ENCODE peak calls at places on chromosome 4, in four cellular contexts. J is HCT116, M is Peyer's patch, O is sigmoid colon. N is an unnamed sample. For H3K9me3 and H3K27me3, the result is how much of the 10 kb centered on the place peaks cover.

GRCh38 chr4:71136071-71136470 is 142.6 kb downstream of the DCK start:
- DNase-seq in J (no peak), M (no peak), O (no peak), N (no peak)

GRCh38 chr4:166838975-166839614 is 395.2 kb downstream of the SPOCK3 start:
- DNase-seq in J (no peak), M (no peak), O (no peak), N (no peak)

GRCh38 chr4:37737456-37737855 is 51.3 kb upstream of the RELL1 start:
- DNase-seq in J (no peak), M (no peak), O (no peak), N (no peak)

GRCh38 chr4:4260185-4260751 is 12.2 kb upstream of the TMEM128 start:
- DNase-seq in J (peak), M (no peak), O (no peak), N (no peak)

GRCh38 chr4:158722291-158722916 is 792 bp downstream of the PPID start:
- DNase-seq in J (no peak), M (no peak), O (no peak), N (no peak)

GRCh38 chr4:2843909-2844584 is 403 bp downstream of the ADD1 start:
- DNase-seq in J (no peak), M (peak), O (peak), N (peak)

GRCh38 chr4:95637047-95637600 is 88.4 kb upstream of the UNC5C start:
- DNase-seq in J (no peak), M (no peak), O (no peak), N (no peak)

GRCh38 chr4:18390655-18391369 is 369.3 kb upstream of the LCORL start:
- DNase-seq in J (peak), M (no peak), O (no peak), N (no peak)

GRCh38 chr4:69194166-69194565 is 20.4 kb downstream of the UGT2B11 start:
- DNase-seq in J (no peak), M (no peak), O (no peak), N (no peak)

GRCh38 chr4:109631709-109632108 is 71.5 kb downstream of the CASP6 start:
- DNase-seq in J (no peak), M (no peak), O (no peak), N (no peak)

GRCh38 chr4:1881709-1882108 is 10.5 kb downstream of the NSD2 start:
- DNase-seq in J (no peak), M (no peak), O (no peak), N (no peak)

GRCh38 chr4:1880332-1880731 is 9.1 kb downstream of the NSD2 start:
- DNase-seq in J (no peak), M (no peak), O (no peak), N (no peak)

GRCh38 chr4:8333726-8334460 is 64.3 kb downstream of the HTRA3 start:
- DNase-seq in J (no peak), M (peak), O (peak), N (no peak)

GRCh38 chr4:82049294-82049693 is 324.5 kb downstream of the HNRNPD start:
- DNase-seq in J (no peak), M (no peak), O (no peak), N (no peak)

GRCh38 chr4:16082424-16083216 is 1.2 kb downstream of the PROM1 start:
- DNase-seq in J (no peak), M (peak), O (no peak), N (peak)

GRCh38 chr4:78684196-78685079 is 91.7 kb upstream of the BMP2K start:
- DNase-seq in J (no peak), M (no peak), O (no peak), N (no peak)

GRCh38 chr4:172356002-172356401 is 542.8 kb downstream of the GALNTL6 start:
- DNase-seq in J (no peak), M (no peak), O (no peak), N (no peak)

GRCh38 chr4:78296261-78296660 is 239.1 kb downstream of the FRAS1 start:
- DNase-seq in J (no peak), M (no peak), O (no peak), N (no peak)

GRCh38 chr4:161696957-161697356 is 466.8 kb downstream of the FSTL5 start:
- DNase-seq in J (no peak), M (no peak), O (no peak), N (no peak)

GRCh38 chr4:13778367-13778766 is 150.8 kb upstream of the BOD1L1 start:
- DNase-seq in J (no peak), M (no peak), O (no peak), N (no peak)

GRCh38 chr4:143986173-143986572 is 33.0 kb downstream of the GYPB start:
- DNase-seq in J (no peak), M (no peak), O (no peak), N (no peak)

GRCh38 chr4:88144866-88145300 is 13.6 kb downstream of the ABCG2 start:
- DNase-seq in J (no peak), M (no peak), O (no peak), N (no peak)

GRCh38 chr4:2042947-2043395 is 16.2 kb upstream of the NAT8L start:
- DNase-seq in J (no peak), M (peak), O (no peak), N (no peak)

GRCh38 chr4:151540728-151541437 is 131.9 kb downstream of the FHIP1A start:
- DNase-seq in J (peak), M (peak), O (no peak), N (no peak)

GRCh38 chr4:6986781-6987565 is 56.2 kb upstream of the TADA2B start:
- DNase-seq in J (peak), M (peak), O (peak), N (peak)
- TF ChIP-seq POLR2A in J (no peak), M (peak), O (peak), N (peak)

DNA sequence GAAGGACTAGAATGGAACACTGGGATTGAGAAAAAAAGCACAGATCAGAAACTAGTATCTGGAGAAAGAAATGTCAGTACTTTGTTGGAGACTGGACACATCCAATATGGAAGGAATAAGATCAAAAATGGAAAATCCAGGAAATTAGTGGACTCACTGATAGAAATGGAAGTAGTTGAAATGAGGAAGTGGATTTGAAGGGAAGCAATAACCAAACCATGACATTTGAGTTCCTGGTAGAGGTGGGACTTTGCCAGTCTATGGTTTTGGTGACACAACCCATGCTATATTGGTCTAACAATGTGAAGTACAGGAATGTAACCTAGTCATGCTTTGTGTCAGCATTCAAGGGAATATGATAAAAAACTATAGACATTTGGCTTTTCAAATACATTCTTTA is 112.8 kb downstream of the TMA16 start:
- DNase-seq in J (no peak), M (no peak), O (no peak), N (no peak)
- H3K9me3 ChIP-seq in J (under half), M (under half), O (under half), N (under half)

GRCh38 chr4:56532239-56532638 is 26.6 kb downstream of the ARL9 start:
- DNase-seq in J (no peak), M (no peak), O (no peak), N (no peak)
- H3K27me3 ChIP-seq in J (under half), M (under half), O (under half), N (under half)

GRCh38 chr4:112296949-112297483 is at the start of gene ALPK1:
- DNase-seq in J (peak), M (no peak), O (no peak), N (no peak)
- TF ChIP-seq POLR2A in J (no peak), M (peak), O (no peak), N (peak)

GRCh38 chr4:108493596-108493931 is 126.8 kb upstream of the RPL34 start:
- DNase-seq in J (no peak), M (no peak), O (no peak), N (no peak)
- H3K9me3 ChIP-seq in J (under half), M (under half), O (under half), N (under half)

N was measured in right lobe of liver.